ENCODE peak calls at places on chromosome 17, in ten cellular contexts. B, P, M, Y, L, X, S, V, N and H are unnamed samples.

GRCh38 chr17:67238976-67239375 is 6.0 kb downstream of the HELZ start:
- DNase-seq in M (no peak), X (no peak), L (no peak), N (no peak), Y (no peak), B (no peak), V (no peak), P (no peak), S (no peak), H (no peak)

GRCh38 chr17:13609953-13610352 is 8.2 kb upstream of the HS3ST3A1 start:
- DNase-seq in M (no peak), V (no peak), X (no peak), Y (no peak), B (no peak), N (no peak), L (no peak), S (no peak), P (no peak), H (no peak)

GRCh38 chr17:6591599-6592158 is 35.3 kb upstream of the PITPNM3 start:
- DNase-seq in Y (no peak), M (peak), L (no peak), X (no peak), P (no peak), V (no peak), N (no peak), B (peak), S (peak), H (no peak)

GRCh38 chr17:75006653-75007052 is 5.8 kb upstream of the MRPL58 start:
- DNase-seq in X (no peak), L (no peak), N (no peak), B (no peak), Y (no peak), V (no peak), P (no peak), M (no peak), S (no peak), H (no peak)

GRCh38 chr17:76529224-76529642 is 8.3 kb downstream of the CYGB start:
- DNase-seq in B (peak), Y (no peak), X (peak), V (no peak), P (no peak), N (no peak), M (peak), S (peak), L (no peak), H (no peak)

GRCh38 chr17:75272848-75273184 is 1.8 kb upstream of the MIF4GD start:
- DNase-seq in V (no peak), L (no peak), X (no peak), B (no peak), S (no peak), P (no peak), Y (no peak), M (peak), N (no peak), H (no peak)

GRCh38 chr17:65362826-65363225 is 198.6 kb downstream of the AXIN2 start:
- DNase-seq in M (no peak), V (no peak), B (no peak), P (no peak), L (no peak), Y (no peak), X (no peak), N (no peak), S (no peak), H (no peak)

GRCh38 chr17:78819402-78819801 is 21.2 kb downstream of the USP36 start:
- DNase-seq in V (no peak), X (no peak), M (no peak), L (no peak), N (no peak), B (no peak), S (no peak), P (no peak), Y (no peak), H (no peak)

GRCh38 chr17:6100146-6100545 is 30.0 kb downstream of the WSCD1 start:
- DNase-seq in S (no peak), V (no peak), B (no peak), M (no peak), P (no peak), Y (no peak), L (no peak), X (no peak), N (no peak), H (no peak)

GRCh38 chr17:51351890-51352289 is 91.5 kb downstream of the UTP18 start:
- DNase-seq in L (no peak), N (no peak), V (no peak), S (no peak), X (no peak), Y (no peak), M (peak), B (peak), P (no peak), H (no peak)

GRCh38 chr17:57138956-57139576 is 54.0 kb downstream of the AKAP1 start:
- DNase-seq in L (no peak), P (no peak), M (no peak), S (no peak), X (no peak), V (no peak), Y (no peak), B (no peak), N (no peak), H (no peak)